ENCODE peak calls at places on chromosomes 12 and 14, in nine cellular contexts. E is heart right ventricle, Z is PC-3, H is Peyer's patch, R is HCT116, A is left ventricle myocardium inferior, F is MM.1S, Y is astrocyte, T is PC-9. W is an unnamed sample.
A peak's percentile ranks its signal among the peaks of the same experiment; 100 is the strongest.

GRCh38 chr14:80549141-80549540 is 337.8 kb upstream of the DIO2 start:
- DNase-seq in E (no peak), Z (no peak), H (no peak), R (no peak), A (no peak), F (no peak), Y (no peak), T (no peak), W (no peak)

GRCh38 chr12:116933101-116933500 is 22.4 kb downstream of the FBXW8 start:
- DNase-seq in E (no peak), Z (no peak), H (no peak), R (no peak), A (no peak), F (no peak), Y (no peak), T (no peak), W (no peak)

GRCh38 chr12:100189241-100190012 is 11.2 kb upstream of the ACTR6 start:
- DNase-seq in E (no peak), Z (no peak), H (no peak), R (no peak), A (no peak), F (no peak), Y (no peak), T (no peak), W (no peak)

GRCh38 chr12:2052861-2053674 is at the start of gene CACNA1C:
- DNase-seq in E (peak; percentile 71), Z (no peak), H (no peak), R (no peak), A (peak; percentile 66), F (peak; percentile 61), Y (peak; percentile 47), T (no peak), W (peak; percentile 57)

GRCh38 chr12:92075425-92075891 is 70.2 kb downstream of the BTG1 start:
- DNase-seq in E (no peak), Z (no peak), H (no peak), R (no peak), A (no peak), F (no peak), Y (peak; percentile 83), T (no peak), W (no peak)

GRCh38 chr12:13234045-13234641 is 37.6 kb downstream of the EMP1 start:
- DNase-seq in E (no peak), Z (peak; percentile 82), H (peak; percentile 44), R (peak; percentile 61), A (no peak), F (peak; percentile 48), Y (no peak), T (peak; percentile 62), W (peak; percentile 56)

GRCh38 chr12:72277415-72277814 is 5.2 kb downstream of the TRHDE start:
- DNase-seq in E (no peak), Z (peak; percentile 78), H (no peak), R (no peak), A (no peak), F (no peak), Y (peak; percentile 61), T (no peak), W (no peak)

GRCh38 chr12:110449799-110450497 is at the start of gene ARPC3:
- DNase-seq in E (peak; percentile 94), Z (peak; percentile 97), H (peak; percentile 95), R (peak; percentile 84), A (peak; percentile 96), F (peak; percentile 87), Y (peak; percentile 87), T (peak; percentile 93), W (peak; percentile 93)

GRCh38 chr14:101020971-101021370 is 117.4 kb upstream of the RTL1 start:
- DNase-seq in E (no peak), Z (no peak), H (no peak), R (no peak), A (peak; percentile 5), F (no peak), Y (no peak), T (no peak), W (no peak)

GRCh38 chr14:89207925-89208328 is 209.1 kb downstream of the FOXN3 start:
- DNase-seq in E (no peak), Z (no peak), H (no peak), R (no peak), A (no peak), F (no peak), Y (no peak), T (no peak), W (no peak)

GRCh38 chr12:115325858-115326257 is 641.9 kb upstream of the TBX3 start:
- DNase-seq in E (no peak), Z (peak; percentile 14), H (no peak), R (no peak), A (no peak), F (no peak), Y (no peak), T (no peak), W (no peak)

GRCh38 chr14:24259282-24260025 is 3.5 kb downstream of the TGM1 start:
- DNase-seq in E (no peak), Z (peak; percentile 56), H (no peak), R (no peak), A (no peak), F (no peak), Y (peak; percentile 53), T (peak; percentile 68), W (no peak)

GRCh38 chr12:50806176-50806575 is 36.5 kb upstream of the TMPRSS12 start:
- DNase-seq in E (no peak), Z (no peak), H (no peak), R (no peak), A (no peak), F (no peak), Y (no peak), T (no peak), W (no peak)

GRCh38 chr12:91620949-91621348 is 438.3 kb upstream of the DCN start:
- DNase-seq in E (no peak), Z (no peak), H (no peak), R (no peak), A (no peak), F (no peak), Y (no peak), T (no peak), W (no peak)

GRCh38 chr14:26199599-26200370 is 398.0 kb downstream of the NOVA1 start:
- DNase-seq in E (no peak), Z (peak; percentile 46), H (no peak), R (no peak), A (no peak), F (peak; percentile 71), Y (peak; percentile 87), T (peak; percentile 4), W (no peak)

GRCh38 chr14:85536835-85537195 is 6.9 kb downstream of the FLRT2 start:
- DNase-seq in E (no peak), Z (no peak), H (no peak), R (no peak), A (no peak), F (no peak), Y (no peak), T (no peak), W (no peak)

GRCh38 chr12:100963381-100963780 is 168.8 kb downstream of the ANO4 start:
- DNase-seq in E (no peak), Z (no peak), H (no peak), R (no peak), A (no peak), F (no peak), Y (no peak), T (no peak), W (no peak)

DNA sequence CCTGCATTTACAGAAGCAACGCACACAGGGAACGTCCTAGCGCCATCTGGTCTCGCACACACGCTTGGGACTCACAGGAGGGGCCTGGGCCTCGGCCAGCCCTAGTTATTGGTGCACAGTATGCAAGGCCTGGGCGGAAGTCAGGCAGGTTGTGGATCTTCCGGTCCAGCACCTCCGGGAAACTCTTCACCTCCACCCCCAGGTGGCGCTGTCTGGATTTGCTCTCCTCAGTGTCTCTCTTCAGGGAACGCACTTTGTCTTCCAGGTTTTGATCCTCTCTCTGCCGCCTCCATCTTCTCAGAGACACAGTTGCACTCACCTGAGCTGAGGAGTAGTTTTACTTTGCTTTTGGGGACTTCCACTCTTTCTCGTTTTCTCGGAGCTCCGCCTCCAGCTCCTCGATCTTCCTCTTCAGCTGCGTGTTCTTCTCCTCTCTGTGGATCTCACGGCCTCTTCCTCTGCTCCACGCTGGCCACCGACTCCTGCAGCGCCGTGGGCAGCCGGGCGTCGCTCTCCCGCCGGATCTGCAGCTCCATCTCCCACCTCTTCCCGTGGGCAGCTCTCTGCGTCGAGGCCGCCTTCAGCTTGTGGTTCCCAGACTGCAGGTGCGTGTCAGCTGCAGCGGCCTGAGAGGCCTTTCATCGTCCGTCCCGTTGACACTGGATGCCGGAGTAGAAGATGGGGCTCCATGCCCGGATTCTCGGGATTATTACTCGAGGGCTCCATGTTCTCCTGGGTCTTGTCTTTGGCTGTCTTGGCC is 933.8 kb downstream of the TMEM121 start:
- DNase-seq in E (peak; percentile 11), Z (no peak), H (peak; percentile 28), R (no peak), A (no peak), F (peak; percentile 8), Y (no peak), T (peak; percentile 2), W (no peak)
- TF ChIP-seq CTCF in E (no peak), Z (no peak), H (peak; percentile 44), R (no peak), A (peak; percentile 31), F (peak; percentile 39), Y (no peak), T (peak; percentile 62), W (no peak)

GRCh38 chr14:71022015-71022919 is 115.0 kb downstream of the PCNX1 start:
- DNase-seq in E (no peak), Z (peak; percentile 55), H (no peak), R (peak; percentile 66), A (no peak), F (no peak), Y (no peak), T (no peak), W (no peak)
- H3K27ac ChIP-seq in E (no peak overlapping the region), Z (peak overlapping the region; percentile 83), H (no peak overlapping the region), R (peak overlapping the region; percentile 90), A (no peak overlapping the region), F (no peak overlapping the region), Y (peak overlapping the region; percentile 51), T (peak overlapping the region; percentile 51), W (peak overlapping the region; percentile 28)

DNA sequence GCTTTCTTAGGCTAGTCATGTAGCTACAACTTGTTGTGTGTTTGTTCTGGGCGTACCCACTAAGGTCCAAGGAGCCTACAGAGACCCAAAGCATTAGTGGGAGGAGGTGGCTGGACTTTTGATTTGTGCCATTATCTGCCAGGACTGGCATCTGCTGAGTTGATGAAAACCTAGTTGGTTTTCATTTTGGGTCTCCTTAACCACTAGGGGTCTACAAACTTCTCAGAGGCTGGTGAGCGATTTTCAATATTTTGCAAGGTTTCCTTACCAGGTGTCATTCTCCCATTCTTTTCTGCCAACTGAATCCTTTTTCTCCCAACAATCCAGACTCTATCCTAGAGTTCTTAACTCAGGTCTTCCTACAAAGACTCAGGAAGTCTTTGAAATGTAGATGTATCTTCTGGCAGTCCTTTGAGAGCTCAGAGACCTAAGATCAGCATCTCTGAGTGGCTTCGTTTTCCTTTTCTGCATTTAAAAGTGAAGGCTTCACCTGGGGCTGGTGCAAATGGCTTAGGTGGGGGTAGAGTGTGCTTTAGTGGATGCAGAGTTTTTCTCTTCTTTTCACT is 150.0 kb upstream of the RMST start:
- DNase-seq in E (no peak), Z (peak; percentile 2), H (no peak), R (no peak), A (no peak), F (no peak), Y (no peak), T (no peak), W (no peak)
- TF ChIP-seq CTCF in E (no peak), Z (peak; percentile 36), H (no peak), R (peak; percentile 18), A (no peak), F (no peak), Y (no peak), T (no peak), W (no peak)

GRCh38 chr12:25089738-25090137 is 105.2 kb downstream of the DNAI7 start:
- DNase-seq in E (no peak), Z (peak; percentile 47), H (no peak), R (no peak), A (no peak), F (peak; percentile 15), Y (peak; percentile 10), T (no peak), W (no peak)
- H3K27ac ChIP-seq in E (no peak overlapping the region), Z (no peak overlapping the region), H (no peak overlapping the region), R (no peak overlapping the region), A (no peak overlapping the region), F (no peak overlapping the region), Y (no peak overlapping the region), T (no peak overlapping the region), W (no peak overlapping the region)

W was measured in adrenal gland.